ENCODE peak calls at places on chromosomes 12 and 14, in ten cellular contexts. E is CD4-positive, alpha-beta T cell; V is left cardiac atrium; M is naive B cell; Z is NT2/D1; T is COR-L47; U is lung microvascular endothelial cell; N is stimulated activated CD4-positive, alpha-beta T cell treated with anti-CD3 and anti-CD28 coated beads, Interleukin-12 subunit alpha, Interleukin-12 subunit beta, amount 100 ng/mL, for 4 hours; G is EL; C is CD8-positive, alpha-beta T cell. A is an unnamed sample.

GRCh38 chr14:54202288-54202687 is 194.5 kb upstream of the CDKN3 start:
- DNase-seq in E (no peak), V (no peak), M (no peak), Z (no peak), T (no peak), U (no peak), N (no peak), G (no peak), C (no peak), A (no peak)

GRCh38 chr12:89707623-89707991 is 1.0 kb downstream of the ATP2B1 start:
- DNase-seq in E (peak; percentile 7), V (no peak), M (no peak), Z (peak; percentile 27), T (no peak), U (peak; percentile 39), N (no peak), G (peak; percentile 16), C (peak; percentile 17), A (peak; percentile 36)

GRCh38 chr12:25648460-25648859 is 95.4 kb upstream of the LMNTD1 start:
- DNase-seq in E (no peak), V (peak; percentile 72), M (no peak), Z (peak; percentile 30), T (no peak), U (peak; percentile 64), N (no peak), G (peak; percentile 87), C (no peak), A (no peak)

GRCh38 chr14:70905316-70905715 is 1.9 kb upstream of the PCNX1 start:
- DNase-seq in E (no peak), V (peak; percentile 87), M (no peak), Z (no peak), T (no peak), U (peak; percentile 68), N (no peak), G (peak; percentile 64), C (no peak), A (no peak)

GRCh38 chr12:30019386-30020140 is 235.8 kb upstream of the TMTC1 start:
- DNase-seq in E (no peak), V (no peak), M (no peak), Z (no peak), T (no peak), U (no peak), N (no peak), G (no peak), C (no peak), A (no peak)

GRCh38 chr14:90517431-90517841 is 120.6 kb downstream of the CALM1 start:
- DNase-seq in E (no peak), V (no peak), M (no peak), Z (no peak), T (peak; percentile 36), U (no peak), N (no peak), G (no peak), C (no peak), A (no peak)

GRCh38 chr12:22334696-22335290 is at the start of gene ST8SIA1:
- DNase-seq in E (peak; percentile 63), V (peak; percentile 53), M (no peak), Z (peak; percentile 40), T (no peak), U (peak; percentile 10), N (peak; percentile 53), G (peak; percentile 10), C (peak; percentile 65), A (peak; percentile 60)

GRCh38 chr12:133203344-133204263 is 22.3 kb downstream of the ZNF268 start:
- DNase-seq in E (no peak), V (no peak), M (no peak), Z (no peak), T (no peak), U (peak; percentile 16), N (no peak), G (peak; percentile 5), C (no peak), A (no peak)

GRCh38 chr12:92444763-92445162 is 258.0 kb upstream of the PLEKHG7 start:
- DNase-seq in E (no peak), V (peak; percentile 16), M (peak; percentile 87), Z (no peak), T (no peak), U (no peak), N (no peak), G (no peak), C (no peak), A (no peak)

GRCh38 chr12:106291342-106291741 is 11.2 kb upstream of the TCP11L2 start:
- DNase-seq in E (no peak), V (no peak), M (no peak), Z (no peak), T (peak; percentile 43), U (no peak), N (no peak), G (no peak), C (no peak), A (peak; percentile 69)

GRCh38 chr14:60655114-60655897 is 6.0 kb upstream of the SIX1 start:
- DNase-seq in E (no peak), V (no peak), M (no peak), Z (no peak), T (no peak), U (no peak), N (no peak), G (no peak), C (no peak), A (no peak)

GRCh38 chr12:47033081-47033480 is 46.3 kb upstream of the PCED1B start:
- DNase-seq in E (no peak), V (peak; percentile 35), M (no peak), Z (no peak), T (no peak), U (no peak), N (no peak), G (no peak), C (no peak), A (no peak)

GRCh38 chr14:22781606-22782000 is 15.1 kb downstream of the OXA1L start:
- DNase-seq in E (no peak), V (no peak), M (no peak), Z (no peak), T (no peak), U (no peak), N (no peak), G (peak; percentile 50), C (no peak), A (no peak)

GRCh38 chr12:52539821-52540173 is 13.1 kb downstream of the KRT71 start:
- DNase-seq in E (no peak), V (no peak), M (no peak), Z (no peak), T (no peak), U (no peak), N (no peak), G (no peak), C (no peak), A (no peak)

GRCh38 chr12:68281685-68282084 is 28.3 kb upstream of the IL22 start:
- DNase-seq in E (no peak), V (no peak), M (no peak), Z (no peak), T (no peak), U (no peak), N (no peak), G (no peak), C (no peak), A (no peak)

GRCh38 chr14:50831704-50832130 is 755 bp upstream of the NIN start:
- DNase-seq in E (no peak), V (no peak), M (no peak), Z (no peak), T (no peak), U (peak; percentile 24), N (no peak), G (no peak), C (no peak), A (no peak)

GRCh38 chr12:121892673-121893561 is 4.3 kb downstream of the PSMD9 start:
- DNase-seq in E (no peak), V (no peak), M (no peak), Z (no peak), T (no peak), U (no peak), N (no peak), G (no peak), C (no peak), A (no peak)

GRCh38 chr12:101018540-101018939 is 191.5 kb downstream of the SLC5A8 start:
- DNase-seq in E (no peak), V (no peak), M (no peak), Z (peak; percentile 48), T (no peak), U (peak; percentile 56), N (no peak), G (peak; percentile 93), C (no peak), A (no peak)

GRCh38 chr12:11513288-11513687 is 117.9 kb upstream of the PRB2 start:
- DNase-seq in E (no peak), V (no peak), M (no peak), Z (no peak), T (no peak), U (no peak), N (no peak), G (no peak), C (no peak), A (no peak)

GRCh38 chr14:75525969-75526368 is 3.7 kb downstream of the BATF start:
- DNase-seq in E (no peak), V (no peak), M (no peak), Z (no peak), T (no peak), U (no peak), N (no peak), G (no peak), C (no peak), A (no peak)

GRCh38 chr14:89108608-89109007 is 284.2 kb downstream of the TTC8 start:
- DNase-seq in E (no peak), V (no peak), M (no peak), Z (no peak), T (no peak), U (no peak), N (no peak), G (peak; percentile 11), C (no peak), A (no peak)

GRCh38 chr12:77510985-77511384 is 319.7 kb upstream of the NAV3 start:
- DNase-seq in E (no peak), V (no peak), M (no peak), Z (no peak), T (no peak), U (no peak), N (no peak), G (no peak), C (no peak), A (no peak)

GRCh38 chr14:39107624-39108023 is 4.6 kb upstream of the SEC23A start:
- DNase-seq in E (no peak), V (no peak), M (no peak), Z (no peak), T (peak; percentile 31), U (peak; percentile 51), N (no peak), G (peak; percentile 41), C (no peak), A (peak; percentile 38)

GRCh38 chr12:128662106-128662505 is 161.7 kb downstream of the SLC15A4 start:
- DNase-seq in E (no peak), V (no peak), M (no peak), Z (no peak), T (no peak), U (no peak), N (no peak), G (no peak), C (no peak), A (peak; percentile 44)

GRCh38 chr12:117188961-117189724 is 1.1 kb downstream of the FBXO21 start:
- DNase-seq in E (no peak), V (no peak), M (no peak), Z (no peak), T (no peak), U (peak; percentile 64), N (no peak), G (peak; percentile 36), C (no peak), A (no peak)

GRCh38 chr14:104239866-104240301 is 101.5 kb downstream of the KIF26A start:
- DNase-seq in E (no peak), V (no peak), M (no peak), Z (no peak), T (no peak), U (no peak), N (no peak), G (no peak), C (no peak), A (no peak)

GRCh38 chr12:91687052-91688017 is 458.3 kb downstream of the BTG1 start:
- DNase-seq in E (peak; percentile 4), V (no peak), M (no peak), Z (no peak), T (no peak), U (no peak), N (no peak), G (peak; percentile 8), C (no peak), A (no peak)

GRCh38 chr12:25817166-25817565 is 141.3 kb upstream of the RASSF8 start:
- DNase-seq in E (no peak), V (no peak), M (no peak), Z (no peak), T (no peak), U (peak; percentile 12), N (no peak), G (no peak), C (no peak), A (no peak)